ENCODE peak calls at places on chromosomes 16 and 17, in five cellular contexts. L is AG04450, M is esophagus squamous epithelium, C is lower lobe of right lung, F is astrocyte of the spinal cord. T is an unnamed sample.

GRCh38 chr17:51439395-51440229 is 179.3 kb downstream of the UTP18 start:
- DNase-seq in L (no peak), M (no peak), C (no peak), F (no peak), T (no peak)

GRCh38 chr16:79632289-79632688 is 31.8 kb upstream of the MAF start:
- DNase-seq in L (no peak), M (no peak), C (no peak), F (no peak), T (no peak)

GRCh38 chr17:80481284-80482057 is 5.1 kb upstream of the NPTX1 start:
- DNase-seq in L (no peak), M (no peak), C (no peak), F (no peak), T (no peak)

GRCh38 chr16:77227745-77228144 is 28.5 kb downstream of the SYCE1L start:
- DNase-seq in L (no peak), M (no peak), C (no peak), F (no peak), T (no peak)

GRCh38 chr16:28563218-28563617 is 9.5 kb downstream of the SGF29 start:
- DNase-seq in L (no peak), M (no peak), C (no peak), F (no peak), T (no peak)

GRCh38 chr16:81519298-81520150 is 74.9 kb downstream of the CMIP start:
- DNase-seq in L (no peak), M (no peak), C (no peak), F (no peak), T (no peak)

GRCh38 chr17:14784997-14785696 is 480.0 kb downstream of the PMP22 start:
- DNase-seq in L (no peak), M (no peak), C (no peak), F (no peak), T (no peak)

GRCh38 chr16:8572919-8573724 is 17.2 kb downstream of the TMEM114 start:
- DNase-seq in L (no peak), M (no peak), C (no peak), F (peak), T (no peak)

GRCh38 chr17:15260376-15261062 is 4.6 kb downstream of the PMP22 start:
- DNase-seq in L (peak), M (no peak), C (peak), F (peak), T (no peak)

GRCh38 chr17:50501906-50502642 is 6.2 kb upstream of the MYCBPAP start:
- DNase-seq in L (no peak), M (no peak), C (no peak), F (no peak), T (no peak)

GRCh38 chr17:81232616-81233241 is 6.1 kb downstream of the TEPSIN start:
- DNase-seq in L (no peak), M (no peak), C (no peak), F (no peak), T (no peak)

GRCh38 chr16:1770328-1771071 is 843 bp downstream of the NME3 start:
- DNase-seq in L (no peak), M (no peak), C (peak), F (peak), T (no peak)

GRCh38 chr17:8158267-8159031 is 4.3 kb downstream of the VAMP2 start:
- DNase-seq in L (peak), M (peak), C (peak), F (peak), T (peak)

GRCh38 chr17:67194134-67194533 is 50.9 kb downstream of the HELZ start:
- DNase-seq in L (peak), M (no peak), C (no peak), F (peak), T (peak)

GRCh38 chr17:13346592-13346991 is 255.1 kb downstream of the HS3ST3A1 start:
- DNase-seq in L (no peak), M (no peak), C (no peak), F (no peak), T (no peak)

GRCh38 chr17:13520899-13521572 is 80.7 kb downstream of the HS3ST3A1 start:
- DNase-seq in L (peak), M (no peak), C (no peak), F (peak), T (peak)

GRCh38 chr17:16287563-16288027 is 65.7 kb downstream of the CENPV start:
- DNase-seq in L (peak), M (no peak), C (no peak), F (peak), T (peak)

GRCh38 chr17:4362141-4362540 is 4.3 kb downstream of the UBE2G1 start:
- DNase-seq in L (no peak), M (no peak), C (no peak), F (no peak), T (no peak)

GRCh38 chr17:81090361-81091133 is 55.6 kb downstream of the BAIAP2 start:
- DNase-seq in L (no peak), M (peak), C (peak), F (no peak), T (no peak)

GRCh38 chr16:2964416-2965223 is 545 bp downstream of the KREMEN2 start:
- DNase-seq in L (no peak), M (no peak), C (peak), F (no peak), T (no peak)

GRCh38 chr17:4504188-4504587 is 5.5 kb downstream of the SPNS2 start:
- DNase-seq in L (no peak), M (no peak), C (no peak), F (no peak), T (no peak)

GRCh38 chr17:82007495-82008257 is 15.0 kb downstream of the CENPX start:
- DNase-seq in L (no peak), M (no peak), C (no peak), F (peak), T (no peak)

GRCh38 chr17:17900615-17901520 is 64.1 kb upstream of the SREBF1 start:
- DNase-seq in L (peak), M (no peak), C (peak), F (peak), T (peak)

GRCh38 chr17:40450175-40450574 is 6.9 kb downstream of the IGFBP4 start:
- DNase-seq in L (no peak), M (no peak), C (no peak), F (no peak), T (no peak)

GRCh38 chr16:82192665-82193064 is 22.6 kb upstream of the MPHOSPH6 start:
- DNase-seq in L (peak), M (no peak), C (no peak), F (peak), T (no peak)

GRCh38 chr16:46908540-46909372 is 24.6 kb downstream of the GPT2 start:
- DNase-seq in L (peak), M (no peak), C (no peak), F (peak), T (peak)

GRCh38 chr17:57672971-57673370 is 72.1 kb downstream of the CCDC182 start:
- DNase-seq in L (no peak), M (no peak), C (no peak), F (no peak), T (no peak)

GRCh38 chr16:12450381-12450780 is 353.3 kb downstream of the CPPED1 start:
- DNase-seq in L (no peak), M (no peak), C (no peak), F (no peak), T (no peak)

GRCh38 chr17:58324409-58325288 is 3.9 kb downstream of the TSPOAP1 start:
- DNase-seq in L (no peak), M (no peak), C (peak), F (no peak), T (no peak)

GRCh38 chr16:3158498-3159314 is 23.9 kb downstream of the ZNF213 start:
- DNase-seq in L (no peak), M (no peak), C (peak), F (peak), T (no peak)

GRCh38 chr16:57785385-57785784 is 16.9 kb downstream of the KIFC3 start:
- DNase-seq in L (no peak), M (no peak), C (no peak), F (no peak), T (no peak)
- H3K4me3 ChIP-seq in L (no peak), M (no peak), C (no peak), F (no peak), T (no peak)

DNA sequence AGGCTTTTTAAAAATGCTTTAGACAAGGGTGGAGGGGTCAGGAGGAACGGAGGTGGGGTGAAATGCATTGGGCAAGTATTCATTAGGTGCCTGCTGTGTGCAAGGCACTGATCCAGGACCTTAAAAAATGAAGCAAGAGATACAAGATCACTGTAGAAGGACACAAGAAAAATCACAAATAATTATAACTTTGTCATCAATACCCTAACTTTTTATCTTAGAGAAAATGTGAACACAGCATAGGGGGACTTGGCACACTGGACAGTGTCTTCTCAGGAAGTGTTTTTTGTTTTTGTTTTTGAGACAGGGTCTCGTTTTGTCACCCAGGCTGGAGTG is 7.0 kb downstream of the EPOP start:
- DNase-seq in L (no peak), M (no peak), C (no peak), F (no peak), T (no peak)
- TF ChIP-seq CTCF in L (no peak), M (no peak), C (no peak), F (no peak), T (no peak)

GRCh38 chr16:67169642-67170167 is 633 bp upstream of the NOL3 start:
- DNase-seq in L (no peak), M (no peak), C (no peak), F (no peak), T (no peak)
- H3K4me3 ChIP-seq in L (peak), M (peak), C (peak), F (peak), T (peak)

DNA sequence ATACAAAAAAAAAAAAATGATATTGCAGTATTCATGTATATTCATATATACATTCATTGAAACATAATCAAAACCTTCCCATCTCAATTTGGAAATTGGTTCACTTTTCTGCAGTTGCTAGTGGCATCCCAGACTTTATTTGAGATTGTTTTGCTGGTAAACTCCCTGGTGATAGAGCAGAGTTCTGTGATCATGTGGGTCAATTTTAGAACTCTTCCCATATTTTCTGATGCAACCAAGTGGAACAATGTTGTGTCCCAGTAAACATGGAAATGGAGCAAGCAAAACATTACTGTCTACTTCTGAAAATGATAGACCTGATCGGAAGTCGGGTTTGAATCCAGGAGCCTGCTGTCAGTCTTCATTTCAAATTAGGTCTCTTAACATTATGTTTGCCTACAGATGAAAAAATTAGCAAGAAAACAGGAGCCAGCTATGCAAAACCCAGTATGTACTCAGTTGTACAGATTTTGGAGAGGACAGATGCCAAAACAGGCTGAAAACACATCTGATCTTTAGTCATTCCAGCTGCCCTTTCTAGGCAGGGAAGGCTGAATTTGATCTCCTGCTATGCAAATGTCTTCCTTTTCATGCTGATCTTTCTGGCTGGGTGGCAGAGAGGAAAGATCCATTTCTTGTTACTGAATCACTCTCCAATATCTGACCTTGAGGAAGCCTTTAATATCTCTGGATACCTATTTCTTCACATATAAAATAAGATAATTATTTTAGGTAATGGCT is 786.6 kb upstream of the SOX9 start:
- DNase-seq in L (no peak), M (no peak), C (no peak), F (peak), T (no peak)
- TF ChIP-seq CTCF in L (no peak), M (no peak), C (no peak), F (no peak), T (no peak)

GRCh38 chr16:30091474-30092372 is at the start of gene TBX6:
- DNase-seq in L (peak), M (peak), C (peak), F (peak), T (peak)
- H3K4me3 ChIP-seq in L (peak), M (peak), C (peak), F (peak), T (peak)

GRCh38 chr17:75046583-75047289 is at the start of the genes ATP5PD and KCTD2:
- DNase-seq in L (peak), M (peak), C (peak), F (peak), T (peak)
- TF ChIP-seq CTCF in L (no peak), M (no peak), C (peak), F (no peak), T (no peak)

T was measured in AG04449.